ENCODE peak calls at places on chromosomes 13 and 19, in eight cellular contexts. K, D, X, J, M, V, S and A are unnamed samples.

GRCh38 chr19:41384351-41384750 is 8.0 kb downstream of the TMEM91 start:
- DNase-seq in K (no peak), D (no peak), X (no peak), J (no peak), M (no peak), V (no peak), S (no peak), A (no peak)

GRCh38 chr13:50460366-50460765 is 383.1 kb downstream of the DLEU7 start:
- DNase-seq in K (no peak), D (no peak), X (no peak), J (no peak), M (no peak), V (no peak), S (no peak), A (no peak)

GRCh38 chr13:48816696-48817095 is 159.0 kb upstream of the FNDC3A start:
- DNase-seq in K (no peak), D (no peak), X (no peak), J (no peak), M (no peak), V (no peak), S (no peak), A (no peak)

GRCh38 chr13:95536629-95537241 is 15.8 kb upstream of the CLDN10 start:
- DNase-seq in K (peak), D (no peak), X (no peak), J (no peak), M (peak), V (no peak), S (no peak), A (no peak)

GRCh38 chr19:28437390-28438346 is 775.3 kb downstream of the UQCRFS1 start:
- DNase-seq in K (no peak), D (no peak), X (no peak), J (no peak), M (no peak), V (no peak), S (no peak), A (no peak)

GRCh38 chr19:32176591-32176990 is 168.8 kb upstream of the ZNF507 start:
- DNase-seq in K (no peak), D (no peak), X (no peak), J (no peak), M (no peak), V (no peak), S (no peak), A (no peak)

GRCh38 chr19:3679138-3679537 is 21.1 kb downstream of the PIP5K1C start:
- DNase-seq in K (no peak), D (no peak), X (no peak), J (peak), M (no peak), V (no peak), S (no peak), A (no peak)

GRCh38 chr19:14059093-14059480 is 2.8 kb downstream of the PALM3 start:
- DNase-seq in K (no peak), D (peak), X (no peak), J (no peak), M (peak), V (no peak), S (no peak), A (peak)

GRCh38 chr13:50161052-50161451 is 145.8 kb downstream of the KCNRG start:
- DNase-seq in K (peak), D (no peak), X (peak), J (no peak), M (peak), V (no peak), S (peak), A (no peak)

GRCh38 chr19:41691268-41691970 is 3.3 kb upstream of the CEACAM7 start:
- DNase-seq in K (peak), D (no peak), X (no peak), J (no peak), M (peak), V (no peak), S (peak), A (no peak)

GRCh38 chr13:91158015-91158390 is 189.5 kb upstream of the MIR17HG start:
- DNase-seq in K (peak), D (no peak), X (no peak), J (no peak), M (no peak), V (no peak), S (no peak), A (no peak)
- TF ChIP-seq CTCF in K (peak), D (no peak), X (no peak), J (no peak), M (no peak), V (no peak), S (no peak), A (peak)

GRCh38 chr13:20981370-20982095 is 79.0 kb upstream of the XPO4 start:
- DNase-seq in K (no peak), D (no peak), X (no peak), J (no peak), M (no peak), V (no peak), S (no peak), A (no peak)
- TF ChIP-seq CTCF in K (no peak), D (no peak), X (no peak), J (no peak), M (no peak), V (no peak), S (no peak), A (no peak)

GRCh38 chr19:38165335-38165734 is 58.7 kb downstream of the DPF1 start:
- DNase-seq in K (no peak), D (no peak), X (no peak), J (no peak), M (no peak), V (no peak), S (no peak), A (no peak)

GRCh38 chr19:38162632-38163031 is 61.4 kb downstream of the DPF1 start:
- DNase-seq in K (no peak), D (no peak), X (no peak), J (no peak), M (no peak), V (no peak), S (no peak), A (no peak)

GRCh38 chr19:38164526-38164925 is 59.5 kb downstream of the DPF1 start:
- DNase-seq in K (no peak), D (no peak), X (no peak), J (no peak), M (no peak), V (no peak), S (no peak), A (no peak)

GRCh38 chr19:38162094-38162493 is 61.9 kb downstream of the DPF1 start:
- DNase-seq in K (no peak), D (no peak), X (peak), J (no peak), M (peak), V (no peak), S (peak), A (no peak)

DNA sequence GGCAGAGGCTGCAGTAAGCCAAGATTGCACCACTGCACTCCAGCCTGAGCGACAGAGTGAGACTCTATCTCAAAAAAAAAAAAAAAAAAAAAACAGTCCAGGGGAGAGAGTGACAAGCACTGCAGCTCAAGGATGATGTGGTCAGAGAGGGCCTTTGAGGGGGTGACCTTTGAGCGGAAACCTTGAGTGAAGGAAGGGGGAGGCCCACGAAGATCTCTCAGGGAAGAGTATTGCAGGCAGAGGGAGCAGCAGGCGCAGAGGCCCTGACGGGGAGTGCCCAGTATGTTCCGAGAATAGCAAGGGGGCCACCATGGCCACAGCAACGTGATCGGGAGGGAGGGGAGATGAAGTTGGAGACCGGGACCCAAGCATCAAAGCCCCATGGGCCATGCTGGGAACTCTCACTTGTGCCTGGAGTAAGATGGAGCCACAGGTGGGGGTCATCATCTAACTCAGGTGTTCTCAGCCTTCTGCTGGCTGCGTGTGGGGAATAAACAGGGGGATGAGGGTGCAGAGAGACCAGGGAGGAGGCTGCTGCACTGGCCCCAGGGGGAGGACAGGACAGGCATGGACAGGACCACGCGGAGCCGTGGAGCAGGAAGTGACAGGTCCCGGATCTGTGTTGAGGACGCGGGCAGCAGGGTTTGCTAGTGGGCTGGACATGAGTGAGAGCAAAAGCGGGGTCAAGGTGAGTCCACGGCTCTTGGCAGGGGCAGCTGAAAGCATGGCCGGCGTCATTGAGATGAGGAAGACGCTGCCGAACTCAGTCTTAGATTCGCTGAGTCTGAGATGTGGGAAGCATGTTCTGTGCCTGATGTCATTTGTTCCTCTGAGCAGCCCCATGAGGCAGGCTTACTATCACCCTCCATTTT is 60.4 kb downstream of the DPF1 start:
- DNase-seq in K (no peak), D (no peak), X (no peak), J (no peak), M (no peak), V (no peak), S (no peak), A (no peak)
- TF ChIP-seq CTCF in K (no peak), D (no peak), X (no peak), J (no peak), M (no peak), V (no peak), S (no peak), A (no peak)

DNA sequence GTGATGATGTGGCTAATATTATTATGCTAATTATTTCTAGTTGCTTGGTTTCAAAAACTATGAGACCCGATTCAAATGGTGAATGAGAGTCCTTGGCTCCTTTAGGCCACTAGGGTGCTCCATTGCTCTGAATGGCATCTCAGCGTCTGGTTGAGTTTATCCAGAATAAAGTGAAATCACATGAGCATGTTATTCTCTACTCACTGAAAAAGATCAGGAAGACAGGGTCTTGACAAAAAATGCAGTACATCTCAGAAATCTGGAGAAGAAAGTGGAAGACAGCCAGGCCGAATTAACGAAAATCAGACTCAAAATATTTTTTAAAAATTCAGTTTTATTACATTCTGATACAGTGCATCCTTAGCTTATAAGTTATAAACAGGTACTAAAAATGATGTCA is 516.2 kb downstream of the MYO16 start:
- DNase-seq in K (peak), D (no peak), X (peak), J (no peak), M (peak), V (peak), S (peak), A (peak)
- TF ChIP-seq CTCF in K (peak), D (peak), X (peak), J (peak), M (peak), V (peak), S (peak), A (peak)

GRCh38 chr19:35995655-35995993 is 636 bp downstream of the SDHAF1 start:
- DNase-seq in K (peak), D (peak), X (no peak), J (peak), M (peak), V (peak), S (peak), A (no peak)
- TF ChIP-seq CTCF in K (no peak), D (no peak), X (no peak), J (no peak), M (no peak), V (no peak), S (no peak), A (no peak)

DNA sequence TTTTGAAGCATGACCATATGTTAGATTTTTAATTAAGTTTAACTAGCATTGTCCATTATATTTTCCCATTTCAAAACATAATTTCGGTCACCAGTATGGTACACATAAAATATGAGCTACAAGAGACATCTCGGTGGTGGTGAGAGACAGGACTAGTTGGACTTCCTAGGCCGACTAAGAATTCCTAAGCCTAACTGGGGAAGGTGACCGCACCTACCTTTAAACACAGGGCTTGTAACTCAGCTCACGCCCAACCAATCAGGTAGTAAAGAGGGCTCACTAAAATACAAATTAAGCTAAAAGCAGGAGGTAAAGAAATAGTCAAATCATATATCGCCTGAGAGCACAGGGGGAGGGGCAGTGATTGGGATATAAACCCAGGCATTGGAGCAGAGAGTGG is 22.9 kb downstream of the DNAJC15 start:
- DNase-seq in K (no peak), D (no peak), X (no peak), J (no peak), M (no peak), V (no peak), S (no peak), A (no peak)
- TF ChIP-seq CTCF in K (no peak), D (no peak), X (no peak), J (no peak), M (no peak), V (no peak), S (no peak), A (no peak)

DNA sequence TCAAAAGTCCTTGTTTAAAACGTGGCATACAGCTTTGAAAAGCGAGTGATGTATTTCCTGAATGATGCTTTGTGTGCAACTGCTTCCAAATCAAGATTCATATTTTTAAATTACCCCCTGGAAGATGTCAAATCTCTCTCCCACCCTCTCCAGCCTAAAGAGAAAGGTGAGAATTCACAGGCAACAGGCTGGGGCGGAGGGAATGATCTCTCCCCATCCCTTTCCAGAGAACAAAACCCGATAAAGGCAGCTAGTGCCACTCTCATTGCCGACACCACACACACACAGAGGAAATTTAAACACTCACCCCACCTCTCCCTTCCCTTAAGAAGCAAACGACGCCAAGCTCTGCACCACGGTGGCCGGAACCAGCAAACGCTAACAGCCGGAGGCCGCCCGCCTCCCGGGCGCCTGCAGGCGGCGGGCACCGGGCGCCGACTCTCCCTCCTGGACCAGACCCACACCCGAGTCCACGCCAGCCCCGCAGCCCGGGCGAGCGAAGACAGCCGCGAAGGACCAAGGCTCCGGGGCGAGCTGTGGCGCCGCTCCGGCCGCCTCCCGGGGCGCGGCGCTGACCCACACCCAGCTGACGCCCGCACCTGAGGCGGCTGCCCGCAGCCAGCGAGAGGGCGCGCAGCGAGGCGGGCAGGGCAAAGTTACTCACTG is 485 bp downstream of the LNX2 start:
- DNase-seq in K (peak), D (peak), X (peak), J (no peak), M (peak), V (peak), S (no peak), A (peak)
- TF ChIP-seq CTCF in K (peak), D (peak), X (no peak), J (peak), M (peak), V (peak), S (peak), A (peak)

GRCh38 chr19:18399008-18399407 is 1.6 kb upstream of the LRRC25 start:
- DNase-seq in K (peak), D (no peak), X (peak), J (no peak), M (peak), V (peak), S (no peak), A (no peak)

GRCh38 chr19:18396471-18397241 is 766 bp downstream of the LRRC25 start:
- DNase-seq in K (no peak), D (no peak), X (no peak), J (no peak), M (no peak), V (no peak), S (no peak), A (no peak)

GRCh38 chr19:18401580-18402112 is 4.2 kb upstream of the LRRC25 start:
- DNase-seq in K (peak), D (peak), X (peak), J (no peak), M (peak), V (no peak), S (no peak), A (no peak)

GRCh38 chr19:18393836-18394235 is 3.6 kb downstream of the LRRC25 start:
- DNase-seq in K (no peak), D (no peak), X (no peak), J (peak), M (peak), V (no peak), S (no peak), A (no peak)

GRCh38 chr19:18397242-18398202 is at the start of gene LRRC25:
- DNase-seq in K (no peak), D (no peak), X (no peak), J (peak), M (peak), V (no peak), S (no peak), A (no peak)
- TF ChIP-seq CTCF in K (no peak), D (no peak), X (no peak), J (no peak), M (no peak), V (no peak), S (no peak), A (no peak)